ENCODE peak calls at places on chromosome 15, in ten cellular contexts. L is NCI-H748 treated with DMSO at 0.1 percent for 48 hours; T is KG1; N is stimulated activated CD8-positive, alpha-beta memory T cell treated with anti-CD3 and anti-CD28 coated beads, Interleukin-12 subunit alpha, Interleukin-12 subunit beta, amount 100 ng/mL, for 1 hour; P is osteoblast; Z is breast epithelium; U is HCEC 1CT; Q is HFFc6; M is neuronal stem cell; O is glomerular endothelial cell. W is an unnamed sample.

GRCh38 chr15:100788080-100788730 is 91.4 kb upstream of the ALDH1A3 start:
- DNase-seq in L (no peak), T (no peak), M (no peak), O (no peak), Q (no peak), N (no peak), Z (no peak), P (peak; percentile 37), U (no peak), W (peak; percentile 32)

GRCh38 chr15:33963831-33964664 is 4.2 kb upstream of the CHRM5 start:
- DNase-seq in N (no peak), P (peak; percentile 79), T (no peak), Z (no peak), O (peak; percentile 14), L (peak; percentile 0), M (peak; percentile 11), U (peak; percentile 57), Q (peak; percentile 37), W (no peak)

GRCh38 chr15:40352221-40352901 is 1.5 kb downstream of the PHGR1 start:
- DNase-seq in U (no peak), M (no peak), N (no peak), P (peak; percentile 22), Z (no peak), L (no peak), T (no peak), Q (no peak), O (no peak), W (no peak)

GRCh38 chr15:66482539-66482938 is 15.0 kb downstream of the SNAPC5 start:
- DNase-seq in T (no peak), L (no peak), U (no peak), Z (no peak), M (no peak), P (no peak), O (no peak), N (no peak), Q (no peak), W (no peak)

GRCh38 chr15:80251505-80252280 is at the start of gene CTXND1:
- DNase-seq in O (no peak), U (no peak), Q (no peak), Z (no peak), P (peak; percentile 76), T (no peak), L (no peak), M (peak; percentile 21), N (no peak), W (no peak)

GRCh38 chr15:100728371-100729201 is 126.2 kb downstream of the ASB7 start:
- DNase-seq in P (peak; percentile 9), U (no peak), M (no peak), Q (no peak), Z (peak; percentile 47), L (no peak), T (no peak), O (no peak), N (no peak), W (no peak)

GRCh38 chr15:23035964-23036566 is 3.3 kb downstream of the TUBGCP5 start:
- DNase-seq in M (peak; percentile 62), Z (no peak), N (peak; percentile 18), L (no peak), P (peak; percentile 83), U (peak; percentile 48), T (peak; percentile 5), O (peak; percentile 41), Q (peak; percentile 48), W (no peak)

GRCh38 chr15:59764775-59765174 is 75.7 kb upstream of the BNIP2 start:
- DNase-seq in U (no peak), P (no peak), L (no peak), O (no peak), N (no peak), Z (no peak), T (no peak), Q (no peak), M (no peak), W (no peak)

GRCh38 chr15:52780172-52780980 is 9.8 kb downstream of the ONECUT1 start:
- DNase-seq in Q (peak; percentile 38), P (peak; percentile 79), U (peak; percentile 35), O (peak; percentile 18), L (peak; percentile 19), M (peak; percentile 67), Z (no peak), T (peak; percentile 50), N (peak; percentile 39), W (peak; percentile 69)

GRCh38 chr15:64274541-64274940 is 81.4 kb downstream of the CSNK1G1 start:
- DNase-seq in M (no peak), O (no peak), N (no peak), P (no peak), U (no peak), T (no peak), Z (no peak), L (no peak), Q (no peak), W (no peak)

GRCh38 chr15:99962006-99962561 is 228.8 kb upstream of the LYSMD4 start:
- DNase-seq in O (no peak), U (no peak), L (no peak), P (no peak), Q (no peak), Z (peak; percentile 27), T (no peak), N (no peak), M (no peak), W (peak; percentile 40)

GRCh38 chr15:80689716-80690115 is 5.4 kb upstream of the ABHD17C start:
- DNase-seq in U (no peak), P (no peak), T (no peak), L (no peak), Z (no peak), Q (no peak), N (no peak), O (no peak), M (no peak), W (no peak)

GRCh38 chr15:77031376-77032050 is 36.6 kb downstream of the PSTPIP1 start:
- DNase-seq in Z (peak; percentile 28), O (no peak), M (no peak), U (no peak), N (no peak), T (no peak), P (peak; percentile 85), L (no peak), Q (no peak), W (no peak)

GRCh38 chr15:57432141-57432701 is 55.9 kb downstream of the CGNL1 start:
- DNase-seq in O (no peak), P (no peak), N (no peak), Q (no peak), L (peak; percentile 4), M (no peak), T (no peak), Z (no peak), U (no peak), W (no peak)